ENCODE peak calls at places on chromosomes 4 and X, in seven cellular contexts. One of them, this sample, is unnamed.

GRCh38 chr4:83405844-83406816 is 49.5 kb downstream of the HELQ start:
- DNase-seq in tibial artery: no peak
- DNase-seq in left lung: no peak
- DNase-seq in MM.1S: no peak
- DNase-seq in OCI-LY7: no peak
- DNase-seq in omental fat pad: no peak
- DNase-seq in A549: no peak
- DNase-seq in this sample: no peak

GRCh38 chr4:24971192-24971591 is 58.4 kb upstream of the CCDC149 start:
- DNase-seq in tibial artery: no peak
- DNase-seq in left lung: peak; percentile 54
- DNase-seq in MM.1S: no peak
- DNase-seq in OCI-LY7: no peak
- DNase-seq in omental fat pad: no peak
- DNase-seq in A549: no peak
- DNase-seq in this sample: no peak

GRCh38 chr4:155590751-155591150 is 75.9 kb upstream of the GUCY1A1 start:
- DNase-seq in tibial artery: no peak
- DNase-seq in left lung: no peak
- DNase-seq in MM.1S: no peak
- DNase-seq in OCI-LY7: no peak
- DNase-seq in omental fat pad: no peak
- DNase-seq in A549: no peak
- DNase-seq in this sample: no peak

GRCh38 chr4:74377714-74378113 is 12.8 kb downstream of the EREG start:
- DNase-seq in tibial artery: no peak
- DNase-seq in left lung: no peak
- DNase-seq in MM.1S: no peak
- DNase-seq in OCI-LY7: no peak
- DNase-seq in omental fat pad: no peak
- DNase-seq in A549: no peak
- DNase-seq in this sample: no peak

GRCh38 chr4:7435411-7436095 is 823 bp upstream of the PSAPL1 start:
- DNase-seq in tibial artery: no peak
- DNase-seq in left lung: peak; percentile 51
- DNase-seq in MM.1S: no peak
- DNase-seq in OCI-LY7: no peak
- DNase-seq in omental fat pad: no peak
- DNase-seq in A549: no peak
- DNase-seq in this sample: no peak

GRCh38 chrX:79081895-79082512 is 62.5 kb upstream of the GPR174 start:
- DNase-seq in tibial artery: no peak
- DNase-seq in left lung: no peak
- DNase-seq in MM.1S: peak; percentile 50
- DNase-seq in OCI-LY7: peak; percentile 58
- DNase-seq in omental fat pad: no peak
- DNase-seq in A549: peak; percentile 4
- DNase-seq in this sample: peak; percentile 29

GRCh38 chrX:14871767-14872166 is 1.1 kb downstream of the FANCB start:
- DNase-seq in tibial artery: no peak
- DNase-seq in left lung: no peak
- DNase-seq in MM.1S: no peak
- DNase-seq in OCI-LY7: no peak
- DNase-seq in omental fat pad: no peak
- DNase-seq in A549: no peak
- DNase-seq in this sample: no peak

GRCh38 chrX:40107291-40108083 is 9.7 kb upstream of the BCOR start:
- DNase-seq in tibial artery: peak; percentile 88
- DNase-seq in left lung: peak; percentile 91
- DNase-seq in MM.1S: peak; percentile 19
- DNase-seq in OCI-LY7: no peak
- DNase-seq in omental fat pad: no peak
- DNase-seq in A549: peak; percentile 33
- DNase-seq in this sample: no peak

GRCh38 chr4:55758081-55758480 is 61.5 kb upstream of the EXOC1L start:
- DNase-seq in tibial artery: no peak
- DNase-seq in left lung: no peak
- DNase-seq in MM.1S: no peak
- DNase-seq in OCI-LY7: no peak
- DNase-seq in omental fat pad: no peak
- DNase-seq in A549: no peak
- DNase-seq in this sample: no peak

GRCh38 chr4:86762649-86763048 is 86.5 kb downstream of the SLC10A6 start:
- DNase-seq in tibial artery: no peak
- DNase-seq in left lung: no peak
- DNase-seq in MM.1S: no peak
- DNase-seq in OCI-LY7: no peak
- DNase-seq in omental fat pad: no peak
- DNase-seq in A549: no peak
- DNase-seq in this sample: no peak

GRCh38 chr4:168694669-168695068 is 197.8 kb downstream of the PALLD start:
- DNase-seq in tibial artery: no peak
- DNase-seq in left lung: no peak
- DNase-seq in MM.1S: no peak
- DNase-seq in OCI-LY7: no peak
- DNase-seq in omental fat pad: no peak
- DNase-seq in A549: no peak
- DNase-seq in this sample: no peak

GRCh38 chrX:15269618-15270521 is at the start of gene ASB9:
- DNase-seq in tibial artery: peak; percentile 56
- DNase-seq in left lung: no peak
- DNase-seq in MM.1S: no peak
- DNase-seq in OCI-LY7: no peak
- DNase-seq in omental fat pad: no peak
- DNase-seq in A549: peak; percentile 81
- DNase-seq in this sample: peak; percentile 33

GRCh38 chr4:19216495-19216894 is 1035.2 kb upstream of the SLIT2 start:
- DNase-seq in tibial artery: no peak
- DNase-seq in left lung: no peak
- DNase-seq in MM.1S: no peak
- DNase-seq in OCI-LY7: no peak
- DNase-seq in omental fat pad: no peak
- DNase-seq in A549: no peak
- DNase-seq in this sample: no peak

GRCh38 chr4:100422911-100423310 is 94.9 kb downstream of the EMCN start:
- DNase-seq in tibial artery: no peak
- DNase-seq in left lung: no peak
- DNase-seq in MM.1S: peak; percentile 6
- DNase-seq in OCI-LY7: no peak
- DNase-seq in omental fat pad: no peak
- DNase-seq in A549: no peak
- DNase-seq in this sample: no peak

GRCh38 chr4:169604131-169604900 is 8.1 kb downstream of the NEK1 start:
- DNase-seq in tibial artery: no peak
- DNase-seq in left lung: no peak
- DNase-seq in MM.1S: no peak
- DNase-seq in OCI-LY7: no peak
- DNase-seq in omental fat pad: no peak
- DNase-seq in A549: peak; percentile 5
- DNase-seq in this sample: no peak

GRCh38 chr4:98746530-98746929 is 88.1 kb upstream of the TSPAN5 start:
- DNase-seq in tibial artery: no peak
- DNase-seq in left lung: no peak
- DNase-seq in MM.1S: no peak
- DNase-seq in OCI-LY7: no peak
- DNase-seq in omental fat pad: no peak
- DNase-seq in A549: no peak
- DNase-seq in this sample: no peak

GRCh38 chr4:2412885-2413716 is 5.3 kb downstream of the ZFYVE28 start:
- DNase-seq in tibial artery: peak; percentile 90
- DNase-seq in left lung: peak; percentile 94
- DNase-seq in MM.1S: peak; percentile 99
- DNase-seq in OCI-LY7: peak; percentile 39
- DNase-seq in omental fat pad: peak; percentile 60
- DNase-seq in A549: peak; percentile 84
- DNase-seq in this sample: peak; percentile 74

GRCh38 chr4:26321326-26322276 is 787 bp downstream of the RBPJ start:
- DNase-seq in tibial artery: peak; percentile 70
- DNase-seq in left lung: no peak
- DNase-seq in MM.1S: peak; percentile 29
- DNase-seq in OCI-LY7: peak; percentile 50
- DNase-seq in omental fat pad: no peak
- DNase-seq in A549: peak; percentile 5
- DNase-seq in this sample: no peak

GRCh38 chr4:79927931-79928330 is 145.1 kb downstream of the ANTXR2 start:
- DNase-seq in tibial artery: no peak
- DNase-seq in left lung: no peak
- DNase-seq in MM.1S: no peak
- DNase-seq in OCI-LY7: no peak
- DNase-seq in omental fat pad: no peak
- DNase-seq in A549: no peak
- DNase-seq in this sample: no peak

GRCh38 chr4:127965803-127966175 is 583 bp downstream of the ABHD18 start:
- DNase-seq in tibial artery: peak; percentile 71
- DNase-seq in left lung: peak; percentile 86
- DNase-seq in MM.1S: peak; percentile 74
- DNase-seq in OCI-LY7: peak; percentile 66
- DNase-seq in omental fat pad: no peak
- DNase-seq in A549: peak; percentile 25
- DNase-seq in this sample: peak; percentile 80

GRCh38 chr4:95850161-95850560 is 10.3 kb downstream of the PDHA2 start:
- DNase-seq in tibial artery: no peak
- DNase-seq in left lung: no peak
- DNase-seq in MM.1S: no peak
- DNase-seq in OCI-LY7: no peak
- DNase-seq in omental fat pad: no peak
- DNase-seq in A549: no peak
- DNase-seq in this sample: no peak

GRCh38 chrX:148938348-148938747 is 437.9 kb downstream of the AFF2 start:
- DNase-seq in tibial artery: no peak
- DNase-seq in left lung: no peak
- DNase-seq in MM.1S: no peak
- DNase-seq in OCI-LY7: no peak
- DNase-seq in omental fat pad: no peak
- DNase-seq in A549: no peak
- DNase-seq in this sample: no peak

GRCh38 chrX:148942754-148943153 is 442.3 kb downstream of the AFF2 start:
- DNase-seq in tibial artery: no peak
- DNase-seq in left lung: no peak
- DNase-seq in MM.1S: no peak
- DNase-seq in OCI-LY7: no peak
- DNase-seq in omental fat pad: no peak
- DNase-seq in A549: no peak
- DNase-seq in this sample: no peak

DNA sequence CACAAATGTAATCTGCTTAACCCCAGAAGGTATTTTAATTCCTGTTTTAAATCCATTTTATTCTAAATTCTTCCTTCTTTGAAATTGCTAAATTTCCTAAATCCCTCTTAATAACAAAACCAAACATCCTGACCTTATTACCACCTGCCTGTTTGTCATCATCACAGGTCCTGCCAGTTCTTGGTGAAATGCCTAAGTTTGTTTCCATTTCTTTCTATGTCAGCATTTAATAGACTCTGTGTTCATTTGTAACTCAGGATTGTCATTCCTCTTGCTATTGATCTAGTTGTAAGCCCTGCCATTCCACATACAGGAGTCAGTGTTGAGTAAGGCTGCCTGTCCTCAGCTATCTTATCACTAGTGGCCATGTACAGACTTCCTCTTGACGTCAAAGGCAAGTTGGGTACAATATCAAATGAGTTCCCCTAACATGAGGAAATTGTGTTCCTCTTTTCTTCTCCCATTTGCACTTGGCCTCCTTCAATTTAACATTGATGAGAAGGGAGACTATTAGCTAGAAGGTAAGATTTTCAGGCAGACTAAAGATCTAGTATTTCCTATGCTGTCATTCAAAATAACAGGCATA is 440.1 kb downstream of the AFF2 start:
- DNase-seq in tibial artery: no peak
- DNase-seq in left lung: no peak
- DNase-seq in MM.1S: no peak
- DNase-seq in OCI-LY7: no peak
- DNase-seq in omental fat pad: no peak
- DNase-seq in A549: no peak
- DNase-seq in this sample: no peak
- TF ChIP-seq CTCF in tibial artery: no peak
- TF ChIP-seq CTCF in left lung: no peak
- TF ChIP-seq CTCF in MM.1S: no peak
- TF ChIP-seq CTCF in OCI-LY7: no peak
- TF ChIP-seq CTCF in omental fat pad: no peak
- TF ChIP-seq CTCF in A549: no peak
- TF ChIP-seq CTCF in this sample: no peak

DNA sequence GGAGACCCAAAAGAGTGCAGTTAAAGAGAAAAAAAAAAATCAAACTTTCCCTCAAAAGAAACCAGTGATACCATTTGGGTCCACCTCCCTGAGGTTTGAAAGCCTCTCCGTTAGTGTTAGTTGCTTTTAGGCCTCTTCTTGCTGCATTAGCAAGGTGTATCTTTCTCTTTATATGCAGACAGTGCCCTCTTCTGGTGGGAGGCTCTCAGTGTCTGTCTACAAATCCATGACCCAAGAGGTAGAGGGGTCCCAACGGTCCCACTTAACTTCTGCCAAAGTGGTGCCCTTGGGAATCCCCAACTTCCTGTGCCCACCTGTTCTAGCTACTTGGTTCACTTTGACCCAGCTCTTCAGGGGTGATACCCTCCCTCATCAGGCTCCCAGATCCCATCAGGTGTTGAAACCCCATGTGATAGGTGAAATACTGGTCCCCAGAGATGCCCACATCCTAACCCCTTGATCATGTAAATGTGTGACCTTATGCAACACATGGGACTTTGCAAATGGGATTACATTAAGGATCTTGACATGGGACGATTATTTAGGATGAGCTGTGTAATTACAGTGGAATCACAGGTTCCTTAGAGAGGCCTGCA is 63.7 kb upstream of the CD99 start:
- DNase-seq in tibial artery: no peak
- DNase-seq in left lung: no peak
- DNase-seq in MM.1S: peak; percentile 48
- DNase-seq in OCI-LY7: peak; percentile 85
- DNase-seq in omental fat pad: no peak
- DNase-seq in A549: peak; percentile 48
- DNase-seq in this sample: peak; percentile 46
- TF ChIP-seq CTCF in tibial artery: peak; percentile 46
- TF ChIP-seq CTCF in left lung: peak; percentile 43
- TF ChIP-seq CTCF in MM.1S: peak; percentile 54
- TF ChIP-seq CTCF in OCI-LY7: peak; percentile 96
- TF ChIP-seq CTCF in omental fat pad: no peak
- TF ChIP-seq CTCF in A549: peak; percentile 65
- TF ChIP-seq CTCF in this sample: peak; percentile 39

GRCh38 chrX:152635941-152636340 is 1.8 kb upstream of the GABRQ start:
- DNase-seq in tibial artery: no peak
- DNase-seq in left lung: no peak
- DNase-seq in MM.1S: peak; percentile 28
- DNase-seq in OCI-LY7: peak; percentile 8
- DNase-seq in omental fat pad: no peak
- DNase-seq in A549: peak; percentile 24
- DNase-seq in this sample: no peak
- TF ChIP-seq CTCF in tibial artery: peak; percentile 23
- TF ChIP-seq CTCF in left lung: peak; percentile 30
- TF ChIP-seq CTCF in MM.1S: peak; percentile 45
- TF ChIP-seq CTCF in OCI-LY7: peak; percentile 66
- TF ChIP-seq CTCF in omental fat pad: no peak
- TF ChIP-seq CTCF in A549: peak; percentile 66
- TF ChIP-seq CTCF in this sample: peak; percentile 33

DNA sequence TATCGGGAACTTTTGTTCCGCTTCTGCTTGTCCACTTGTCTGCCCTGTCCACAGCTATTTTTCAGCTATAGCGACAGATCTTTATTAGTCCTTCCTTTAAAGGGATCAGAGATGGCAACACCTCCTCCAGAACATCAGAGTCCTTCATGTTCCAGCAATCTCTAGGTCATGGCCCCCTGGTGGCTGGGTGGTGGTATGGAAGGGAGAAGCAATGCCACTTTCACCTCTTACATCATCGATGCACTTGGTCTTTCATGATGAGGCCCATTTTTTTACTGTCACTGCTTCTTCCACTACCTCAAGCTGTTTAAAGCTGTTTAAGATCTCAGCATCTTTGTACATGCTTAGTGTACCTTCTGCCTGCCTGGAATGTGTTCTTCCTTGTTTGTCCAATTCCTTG is 106.7 kb downstream of the ARHGAP6 start:
- DNase-seq in tibial artery: no peak
- DNase-seq in left lung: no peak
- DNase-seq in MM.1S: peak; percentile 20
- DNase-seq in OCI-LY7: peak; percentile 33
- DNase-seq in omental fat pad: no peak
- DNase-seq in A549: peak; percentile 8
- DNase-seq in this sample: peak; percentile 36
- TF ChIP-seq CTCF in tibial artery: no peak
- TF ChIP-seq CTCF in left lung: peak; percentile 24
- TF ChIP-seq CTCF in MM.1S: peak; percentile 46
- TF ChIP-seq CTCF in OCI-LY7: peak; percentile 67
- TF ChIP-seq CTCF in omental fat pad: no peak
- TF ChIP-seq CTCF in A549: no peak
- TF ChIP-seq CTCF in this sample: no peak